ENCODE peak calls at places on chromosomes 3 and 15, in six cellular contexts. R is endothelial cell of umbilical vein, C is neural progenitor cell, X is fibroblast of lung, D is GM23338, U is MM.1S. Y is an unnamed sample.

GRCh38 chr3:48023377-48023776 is 7.2 kb upstream of the MAP4 start:
- DNase-seq in X (no peak), U (no peak), R (no peak), C (no peak), D (no peak), Y (no peak)

GRCh38 chr3:100335137-100335833 is 728 bp downstream of the NIT2 start:
- DNase-seq in D (peak; percentile 66), X (no peak), U (peak; percentile 38), R (peak; percentile 27), C (peak; percentile 10), Y (peak; percentile 37)

GRCh38 chr3:153043729-153044314 is 118.2 kb upstream of the RAP2B start:
- DNase-seq in D (no peak), C (no peak), U (no peak), X (peak; percentile 46), R (peak; percentile 43), Y (no peak)

GRCh38 chr3:183317271-183317670 is 64.2 kb downstream of the B3GNT5 start:
- DNase-seq in D (no peak), R (no peak), U (no peak), C (no peak), X (no peak), Y (no peak)

GRCh38 chr3:42706721-42707619 is 4.4 kb upstream of the HHATL start:
- DNase-seq in R (no peak), D (no peak), C (no peak), X (no peak), U (no peak), Y (no peak)

GRCh38 chr3:195438371-195438770 is 4.4 kb downstream of the ACAP2 start:
- DNase-seq in U (no peak), R (no peak), X (no peak), D (no peak), C (no peak), Y (no peak)

GRCh38 chr15:66882251-66883020 is 180.4 kb downstream of the SMAD6 start:
- DNase-seq in C (no peak), U (no peak), R (peak; percentile 42), X (peak; percentile 77), D (no peak), Y (no peak)

GRCh38 chr3:183878071-183878470 is 6.6 kb downstream of the PARL start:
- DNase-seq in R (no peak), X (no peak), C (no peak), U (no peak), D (no peak), Y (no peak)

GRCh38 chr3:30355622-30356021 is 250.8 kb upstream of the TGFBR2 start:
- DNase-seq in U (no peak), R (no peak), X (peak; percentile 87), C (peak; percentile 9), D (no peak), Y (no peak)

GRCh38 chr3:127275287-127275781 is 12.5 kb downstream of the PRR20G start:
- DNase-seq in D (no peak), C (no peak), R (no peak), X (peak; percentile 62), U (no peak), Y (no peak)

GRCh38 chr3:48301814-48302194 is 31.7 kb downstream of the SPINK8 start:
- DNase-seq in R (no peak), X (peak; percentile 44), U (peak; percentile 33), D (peak; percentile 30), C (no peak), Y (peak; percentile 10)

GRCh38 chr3:28900301-28900700 is 380.6 kb upstream of the RBMS3 start:
- DNase-seq in X (no peak), D (no peak), R (no peak), U (no peak), C (no peak), Y (no peak)

GRCh38 chr15:31227954-31228542 is 98.6 kb upstream of the KLF13 start:
- DNase-seq in U (peak; percentile 45), X (no peak), D (no peak), C (no peak), R (no peak), Y (no peak)

GRCh38 chr3:126350502-126351085 is 6.6 kb downstream of the KLF15 start:
- DNase-seq in R (no peak), X (no peak), D (no peak), U (peak; percentile 1), C (no peak), Y (no peak)

GRCh38 chr15:70608156-70608555 is 155.2 kb downstream of the UACA start:
- DNase-seq in C (peak; percentile 40), U (no peak), X (peak; percentile 82), D (peak; percentile 57), R (no peak), Y (no peak)

GRCh38 chr15:62163847-62164499 is 1.1 kb downstream of the C2CD4B start:
- DNase-seq in U (no peak), D (peak; percentile 68), C (peak; percentile 61), X (no peak), R (peak; percentile 44), Y (peak; percentile 34)

GRCh38 chr15:98800437-98801233 is 152.3 kb downstream of the IGF1R start:
- DNase-seq in R (peak; percentile 98), X (peak; percentile 83), C (peak; percentile 76), D (peak; percentile 90), U (no peak), Y (peak; percentile 96)

GRCh38 chr15:38252481-38253311 is at the start of gene SPRED1:
- DNase-seq in X (peak; percentile 61), D (peak; percentile 57), C (peak; percentile 86), U (peak; percentile 19), R (peak; percentile 69), Y (peak; percentile 81)

GRCh38 chr3:60841355-60841754 is 409.9 kb downstream of the FHIT start:
- DNase-seq in C (no peak), R (no peak), D (no peak), U (no peak), X (peak; percentile 84), Y (no peak)

GRCh38 chr3:18424213-18424861 is 802 bp downstream of the SATB1 start:
- DNase-seq in U (peak; percentile 32), D (peak; percentile 60), C (peak; percentile 56), X (no peak), R (no peak), Y (peak; percentile 7)

GRCh38 chr3:178703268-178703975 is 167.2 kb downstream of the KCNMB2 start:
- DNase-seq in R (no peak), D (no peak), U (no peak), X (peak; percentile 77), C (no peak), Y (no peak)

GRCh38 chr3:52281980-52282801 is 3.7 kb upstream of the WDR82 start:
- DNase-seq in X (no peak), R (no peak), U (no peak), D (no peak), C (no peak), Y (no peak)

GRCh38 chr3:29083081-29083480 is 197.8 kb upstream of the RBMS3 start:
- DNase-seq in U (no peak), R (no peak), D (no peak), X (no peak), C (no peak), Y (no peak)

GRCh38 chr3:123138819-123139517 is 62.8 kb upstream of the SEC22A start:
- DNase-seq in U (no peak), C (no peak), X (no peak), D (no peak), R (no peak), Y (peak; percentile 81)

GRCh38 chr3:136728918-136729317 is 23.3 kb downstream of the STAG1 start:
- DNase-seq in X (peak; percentile 89), D (peak; percentile 44), U (no peak), C (peak; percentile 41), R (no peak), Y (no peak)

GRCh38 chr3:50268276-50268675 is 671 bp upstream of the SEMA3B start:
- DNase-seq in X (no peak), U (no peak), C (no peak), D (no peak), R (no peak), Y (no peak)

GRCh38 chr3:113242091-113242581 is 30.8 kb downstream of the BOC start:
- DNase-seq in X (peak; percentile 87), D (no peak), U (no peak), R (no peak), C (no peak), Y (peak; percentile 85)

GRCh38 chr3:13682331-13683013 is 133.5 kb downstream of the FBLN2 start:
- DNase-seq in X (no peak), R (no peak), C (no peak), U (no peak), D (no peak), Y (no peak)
- TF ChIP-seq CTCF in X (no peak), R (no peak), C (no peak), U (no peak), D (no peak), Y (no peak)

GRCh38 chr15:72285402-72285801 is 13.0 kb upstream of the PARP6 start:
- DNase-seq in X (no peak), R (no peak), D (peak; percentile 76), U (no peak), C (peak; percentile 23), Y (no peak)
- TF ChIP-seq EZH2 in X (no peak), R (no peak), D (no peak), U (no peak), C (no peak), Y (no peak)

GRCh38 chr3:151382671-151383070 is 1.9 kb downstream of the P2RY12 start:
- DNase-seq in D (no peak), U (no peak), C (no peak), R (no peak), X (no peak), Y (no peak)

GRCh38 chr3:151383956-151384355 is 597 bp downstream of the P2RY12 start:
- DNase-seq in X (no peak), U (no peak), C (no peak), D (no peak), R (no peak), Y (peak; percentile 17)

GRCh38 chr3:151384741-151385174 is at the start of gene P2RY12:
- DNase-seq in U (no peak), R (no peak), D (no peak), C (no peak), X (no peak), Y (no peak)

GRCh38 chr3:151386063-151386462 is 1.5 kb upstream of the P2RY12 start:
- DNase-seq in D (no peak), U (no peak), X (peak; percentile 25), C (no peak), R (no peak), Y (peak; percentile 33)

DNA sequence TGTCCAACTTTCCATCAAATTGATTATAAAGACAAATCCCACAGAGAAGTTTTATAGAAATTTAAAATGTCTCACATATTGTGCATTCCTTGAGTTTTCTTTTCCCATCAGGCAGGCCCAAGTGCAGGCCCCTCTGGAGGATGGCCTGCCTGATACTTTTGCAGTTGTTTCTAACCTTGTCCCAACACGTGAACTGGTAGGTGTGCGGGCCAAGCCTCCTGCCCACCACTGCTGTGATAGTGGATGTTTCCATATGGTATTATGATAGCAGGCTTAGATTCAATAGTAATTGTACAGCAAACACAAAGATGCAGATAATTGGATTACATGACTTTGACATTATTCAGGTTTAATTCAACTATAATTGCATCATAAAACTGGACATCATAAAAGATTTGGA is 1.4 kb downstream of the P2RY12 start:
- DNase-seq in C (no peak), R (no peak), X (no peak), U (no peak), D (no peak), Y (no peak)
- H3K4me3 ChIP-seq in C (no peak overlapping the region), R (no peak overlapping the region), X (no peak overlapping the region), U (no peak overlapping the region), D (no peak overlapping the region), Y (no peak overlapping the region)

DNA sequence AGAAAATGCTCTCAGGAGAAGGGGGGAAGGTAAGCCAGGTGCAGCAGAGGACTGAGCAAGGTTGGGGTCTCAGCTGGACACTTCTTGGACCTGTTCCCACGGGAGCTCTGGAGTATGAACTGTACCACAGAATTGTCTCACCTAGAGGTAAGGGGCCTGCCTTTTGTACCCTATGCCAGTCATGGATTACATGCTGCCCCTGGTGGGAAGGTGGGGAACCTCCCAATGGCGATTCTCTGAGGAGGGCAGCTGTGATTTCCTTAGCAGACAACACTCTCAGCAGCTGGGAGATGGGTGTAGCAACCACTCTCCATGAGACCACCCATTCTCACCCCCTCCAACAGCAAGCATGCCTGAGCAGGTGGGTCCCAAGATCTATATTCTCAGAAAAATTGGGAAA is 329.4 kb upstream of the CTNNB1 start:
- DNase-seq in X (no peak), D (peak; percentile 52), R (no peak), U (no peak), C (no peak), Y (no peak)
- TF ChIP-seq CTCF in X (no peak), D (peak; percentile 47), R (no peak), U (no peak), C (peak; percentile 29), Y (no peak)